ENCODE peak calls at places on chromosome 2, in ten cellular contexts. M is ovary, J is uterus, G is H54, Q is A549, E is IMR-90, O is body of pancreas, L is heart left ventricle, S is transverse colon, R is GM12891. I is an unnamed sample.

GRCh38 chr2:46304635-46305034 is 7.4 kb downstream of the EPAS1 start:
- DNase-seq in R (no peak), J (no peak), Q (no peak), L (no peak), M (no peak), S (no peak), O (no peak), E (no peak), G (no peak), I (no peak)

GRCh38 chr2:101124684-101125366 is 26.4 kb downstream of the TBC1D8 start:
- DNase-seq in Q (peak; percentile 91), G (peak; percentile 72), S (peak; percentile 71), O (peak; percentile 71), M (peak; percentile 36), L (peak; percentile 55), J (peak; percentile 84), E (peak; percentile 76), R (no peak), I (no peak)

GRCh38 chr2:164850235-164850634 is 8.6 kb upstream of the COBLL1 start:
- DNase-seq in O (no peak), G (no peak), S (no peak), E (no peak), L (no peak), J (no peak), R (no peak), Q (no peak), M (no peak), I (no peak)

GRCh38 chr2:8574196-8575010 is 107.5 kb upstream of the ID2 start:
- DNase-seq in R (no peak), L (no peak), M (peak; percentile 12), O (peak; percentile 59), Q (no peak), J (peak; percentile 9), G (peak; percentile 33), E (peak; percentile 49), S (no peak), I (peak; percentile 48)

GRCh38 chr2:101619191-101619591 is 78.3 kb upstream of the MAP4K4 start:
- DNase-seq in J (peak; percentile 34), M (no peak), O (peak; percentile 23), E (peak; percentile 48), R (no peak), S (peak; percentile 28), Q (no peak), L (peak; percentile 31), G (no peak), I (no peak)

GRCh38 chr2:226721541-226721940 is 78.1 kb downstream of the IRS1 start:
- DNase-seq in L (peak; percentile 28), J (peak; percentile 79), E (peak; percentile 36), G (no peak), M (peak; percentile 66), O (no peak), S (no peak), R (no peak), Q (no peak), I (no peak)

GRCh38 chr2:66667852-66668251 is 232.9 kb downstream of the MEIS1 start:
- DNase-seq in G (no peak), M (no peak), R (no peak), L (no peak), S (no peak), E (no peak), Q (no peak), O (no peak), J (no peak), I (no peak)

GRCh38 chr2:98027535-98027934 is 31.8 kb upstream of the TMEM131 start:
- DNase-seq in R (peak; percentile 27), G (no peak), Q (no peak), M (no peak), S (no peak), E (no peak), J (no peak), O (no peak), L (no peak), I (no peak)

DNA sequence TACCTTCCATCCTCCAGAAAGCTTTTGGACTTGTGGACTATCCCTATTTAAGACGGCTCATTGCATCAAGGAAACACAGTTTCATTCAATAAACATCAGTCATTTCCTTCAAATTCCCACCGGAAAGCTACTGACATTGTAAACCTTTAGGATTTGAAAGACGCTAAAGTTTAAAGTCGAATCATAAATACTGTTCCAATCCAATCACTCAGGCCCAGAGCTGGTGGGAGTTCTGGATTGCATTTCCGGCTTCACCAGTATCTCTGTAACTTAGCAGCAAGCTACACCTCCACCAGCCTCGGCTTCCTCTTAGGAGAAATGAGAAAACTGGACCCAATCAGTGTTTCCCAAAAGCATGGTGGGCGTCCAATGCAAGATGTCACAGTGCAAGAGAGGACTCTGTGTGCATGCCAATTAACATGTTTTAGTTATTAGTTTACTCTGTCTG is 1.6 kb downstream of the WDFY1 start:
- DNase-seq in J (no peak), S (peak; percentile 79), E (peak; percentile 60), L (no peak), G (peak; percentile 26), M (no peak), O (peak; percentile 42), R (no peak), Q (peak; percentile 46), I (no peak)
- TF ChIP-seq POLR2A in J (no peak), S (peak; percentile 88), E (no peak), L (no peak), G (no peak), M (no peak), O (no peak), R (no peak), Q (no peak), I (no peak)

DNA sequence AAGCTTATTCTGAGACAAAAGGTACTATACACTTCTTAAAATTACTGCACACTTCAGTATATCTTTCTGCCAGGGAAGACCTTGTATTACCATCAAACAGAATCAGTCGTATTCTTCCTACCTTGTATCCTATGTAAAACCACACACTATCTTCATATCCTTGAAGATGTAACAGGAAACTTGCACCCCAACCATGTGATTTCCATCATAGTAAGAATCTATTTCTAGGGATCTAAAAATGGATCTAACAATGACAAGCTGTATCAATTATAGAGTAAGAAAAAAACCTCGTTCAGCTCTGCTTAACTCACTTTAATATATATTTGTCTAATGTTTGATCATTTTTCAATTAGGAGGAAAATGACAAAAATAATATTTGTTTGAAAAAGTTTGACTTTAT is 60.2 kb downstream of the WDR75 start:
- DNase-seq in M (no peak), Q (no peak), E (no peak), R (no peak), S (no peak), O (no peak), J (no peak), L (no peak), G (no peak), I (no peak)
- TF ChIP-seq POLR2A in M (no peak), Q (no peak), E (no peak), R (no peak), S (no peak), O (no peak), J (no peak), L (no peak), G (no peak), I (no peak)

GRCh38 chr2:70769450-70769849 is 1.4 kb upstream of the ADD2 start:
- DNase-seq in M (no peak), R (no peak), Q (no peak), G (no peak), J (no peak), E (no peak), S (no peak), L (no peak), O (no peak), I (no peak)

GRCh38 chr2:70767094-70767698 is 804 bp downstream of the ADD2 start:
- DNase-seq in Q (peak; percentile 45), R (no peak), E (no peak), G (peak; percentile 55), M (no peak), O (peak; percentile 29), J (no peak), L (no peak), S (no peak), I (peak; percentile 28)

GRCh38 chr2:70768585-70769085 is 635 bp upstream of the ADD2 start:
- DNase-seq in J (no peak), M (no peak), L (no peak), E (no peak), G (no peak), S (no peak), R (no peak), O (no peak), Q (no peak), I (no peak)

GRCh38 chr2:70766357-70767093 is 1.5 kb downstream of the ADD2 start:
- DNase-seq in J (no peak), Q (no peak), E (no peak), G (no peak), M (no peak), O (no peak), S (no peak), R (no peak), L (no peak), I (no peak)

DNA sequence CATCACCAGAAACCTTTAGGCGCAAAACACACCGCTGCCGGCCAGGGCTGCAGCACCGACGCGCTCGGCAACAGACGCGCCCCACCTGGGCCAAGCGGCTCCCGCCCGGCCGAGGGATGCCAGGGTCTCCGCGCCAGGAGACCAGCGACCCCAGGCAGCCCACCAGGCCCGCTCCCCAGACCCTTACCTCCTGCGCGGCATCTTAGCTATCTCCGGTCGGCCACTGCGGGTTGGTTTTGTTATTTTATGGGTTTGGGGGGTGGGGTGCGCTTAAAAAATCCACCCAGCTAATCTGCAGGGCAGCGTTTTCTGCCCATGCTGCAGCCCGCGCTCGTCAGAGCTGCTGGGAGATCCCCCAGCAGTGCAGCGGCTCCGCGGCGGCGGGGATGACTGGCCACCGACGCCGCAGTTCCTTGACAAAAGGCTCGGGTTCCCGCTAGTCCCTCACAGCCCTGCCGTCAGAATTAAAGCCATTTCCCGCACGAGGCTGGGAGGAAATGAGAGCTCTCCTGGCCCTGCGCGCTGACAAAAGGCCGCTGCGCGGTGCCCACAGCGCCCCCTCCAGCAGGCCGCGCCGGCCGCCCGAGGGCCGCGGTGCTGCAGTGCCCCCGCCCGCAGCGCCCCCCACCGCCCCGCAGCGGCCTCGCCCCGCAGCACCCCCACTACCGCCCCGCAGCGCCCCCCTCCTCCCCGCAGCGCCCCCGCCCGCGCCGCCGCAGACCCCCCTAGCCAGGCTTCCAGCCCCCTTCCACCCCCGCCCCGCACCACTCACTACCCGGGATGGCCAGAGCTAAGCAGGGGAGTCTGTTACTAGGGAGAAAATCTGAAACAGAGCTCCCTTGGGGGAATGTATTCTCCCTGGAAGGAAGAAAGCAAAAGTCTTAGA is at the start of gene ADD2:
- DNase-seq in J (no peak), S (peak; percentile 9), L (peak; percentile 39), Q (peak; percentile 76), R (no peak), M (no peak), O (peak; percentile 65), G (peak; percentile 80), E (peak; percentile 1), I (peak; percentile 41)
- TF ChIP-seq POLR2A in J (no peak), S (no peak), L (no peak), Q (peak; percentile 81), R (no peak), M (no peak), O (no peak), G (no peak), E (no peak), I (no peak)

GRCh38 chr2:172253190-172254052 is 150.7 kb upstream of the DLX2 start:
- DNase-seq in L (peak; percentile 56), O (peak; percentile 65), Q (peak; percentile 75), G (peak; percentile 67), J (peak; percentile 80), E (peak; percentile 100), R (no peak), S (peak; percentile 70), M (peak; percentile 41), I (no peak)
- TF ChIP-seq POLR2A in L (no peak), O (no peak), Q (no peak), G (no peak), J (no peak), E (no peak), R (no peak), S (no peak), M (no peak), I (no peak)

I was measured in GM12892.